ENCODE peak calls at places on chromosomes 3 and 15, in five cellular contexts. K is neural progenitor cell, S is GM12878, F is colonic mucosa, R is uterus. M is an unnamed sample.

GRCh38 chr3:10972359-10972758 is 20.2 kb upstream of the SLC6A1 start:
- DNase-seq in K (no peak), S (no peak), F (no peak), R (no peak), M (no peak)

GRCh38 chr3:136731274-136731884 is 20.8 kb downstream of the STAG1 start:
- DNase-seq in K (no peak), S (no peak), F (no peak), R (no peak), M (no peak)

GRCh38 chr3:190073264-190073663 is 47.4 kb downstream of the P3H2 start:
- DNase-seq in K (no peak), S (no peak), F (no peak), R (no peak), M (no peak)

GRCh38 chr15:28260722-28261121 is 61.3 kb downstream of the HERC2 start:
- DNase-seq in K (peak), S (no peak), F (no peak), R (no peak), M (no peak)

GRCh38 chr3:53166781-53167291 is 5.8 kb downstream of the PRKCD start:
- DNase-seq in K (no peak), S (no peak), F (no peak), R (peak), M (no peak)

GRCh38 chr15:38867556-38867955 is 302.9 kb upstream of the RASGRP1 start:
- DNase-seq in K (no peak), S (no peak), F (no peak), R (no peak), M (no peak)

GRCh38 chr3:88061749-88062148 is 2.7 kb downstream of the ZNF654 start:
- DNase-seq in K (no peak), S (no peak), F (no peak), R (no peak), M (no peak)

GRCh38 chr3:106227068-106227467 is 358.3 kb upstream of the CBLB start:
- DNase-seq in K (no peak), S (no peak), F (no peak), R (no peak), M (no peak)

GRCh38 chr3:127822836-127823589 is 698 bp upstream of the MGLL start:
- DNase-seq in K (peak), S (no peak), F (peak), R (no peak), M (no peak)

GRCh38 chr3:79326642-79327041 is 441.2 kb downstream of the ROBO1 start:
- DNase-seq in K (no peak), S (no peak), F (no peak), R (no peak), M (no peak)

GRCh38 chr3:163935411-163935810 is 1142.9 kb downstream of the SI start:
- DNase-seq in K (no peak), S (no peak), F (no peak), R (no peak), M (no peak)

GRCh38 chr3:74538669-74539068 is 75.8 kb downstream of the CNTN3 start:
- DNase-seq in K (no peak), S (no peak), F (no peak), R (no peak), M (no peak)

GRCh38 chr3:183500981-183501704 is 54.4 kb downstream of the KLHL6 start:
- DNase-seq in K (no peak), S (no peak), F (no peak), R (no peak), M (no peak)

GRCh38 chr3:170603770-170604510 is 18.1 kb upstream of the SLC7A14 start:
- DNase-seq in K (no peak), S (no peak), F (no peak), R (no peak), M (no peak)

GRCh38 chr15:76206325-76206976 is 104.8 kb downstream of the ETFA start:
- DNase-seq in K (no peak), S (no peak), F (peak), R (peak), M (no peak)

GRCh38 chr3:45553469-45553974 is 41.0 kb upstream of the LIMD1 start:
- DNase-seq in K (no peak), S (no peak), F (peak), R (peak), M (no peak)

GRCh38 chr3:157618075-157618760 is 115.0 kb upstream of the VEPH1 start:
- DNase-seq in K (peak), S (peak), F (no peak), R (no peak), M (no peak)

GRCh38 chr3:65402597-65402996 is 636.1 kb downstream of the MAGI1 start:
- DNase-seq in K (no peak), S (no peak), F (no peak), R (no peak), M (no peak)

GRCh38 chr15:60605879-60606304 is 127.0 kb upstream of the ICE2 start:
- DNase-seq in K (no peak), S (no peak), F (no peak), R (no peak), M (no peak)

GRCh38 chr3:110711130-110711832 is 360.3 kb upstream of the NECTIN3 start:
- DNase-seq in K (no peak), S (no peak), F (no peak), R (no peak), M (no peak)

GRCh38 chr15:67462802-67463201 is 58.1 kb upstream of the C15orf61 start:
- DNase-seq in K (no peak), S (no peak), F (no peak), R (no peak), M (no peak)

GRCh38 chr15:23569513-23569912 is 4.0 kb downstream of the MKRN3 start:
- DNase-seq in K (no peak), S (no peak), F (no peak), R (no peak), M (no peak)

GRCh38 chr3:186198442-186198841 is 89.6 kb upstream of the ETV5 start:
- DNase-seq in K (no peak), S (no peak), F (no peak), R (no peak), M (no peak)

GRCh38 chr15:37788330-37788729 is 146.1 kb upstream of the TMCO5A start:
- DNase-seq in K (no peak), S (no peak), F (no peak), R (no peak), M (no peak)

GRCh38 chr3:160084998-160085397 is 96.4 kb downstream of the IL12A start:
- DNase-seq in K (no peak), S (no peak), F (no peak), R (no peak), M (no peak)

GRCh38 chr15:29682361-29682760 is 139.9 kb downstream of the TJP1 start:
- DNase-seq in K (no peak), S (no peak), F (no peak), R (no peak), M (no peak)

GRCh38 chr15:85411992-85412538 is 31.7 kb downstream of the AKAP13 start:
- DNase-seq in K (no peak), S (no peak), F (no peak), R (no peak), M (no peak)

GRCh38 chr3:82354181-82354696 is 592.8 kb upstream of the GBE1 start:
- DNase-seq in K (no peak), S (no peak), F (no peak), R (no peak), M (no peak)

GRCh38 chr15:78035861-78036476 is 41.5 kb downstream of the TBC1D2B start:
- DNase-seq in K (no peak), S (no peak), F (peak), R (no peak), M (no peak)

GRCh38 chr3:10192953-10193691 is 28.4 kb downstream of the IRAK2 start:
- DNase-seq in K (peak), S (peak), F (peak), R (peak), M (peak)

GRCh38 chr3:58236527-58237237 is 910 bp upstream of the ABHD6 start:
- DNase-seq in K (peak), S (no peak), F (peak), R (no peak), M (no peak)

GRCh38 chr15:50808728-50809127 is 43.2 kb upstream of the SPPL2A start:
- DNase-seq in K (no peak), S (no peak), F (no peak), R (no peak), M (no peak)

GRCh38 chr15:92112180-92112579 is 258.7 kb downstream of the SLCO3A1 start:
- DNase-seq in K (no peak), S (no peak), F (no peak), R (no peak), M (no peak)

GRCh38 chr3:126782554-126782953 is 78.5 kb downstream of the CHCHD6 start:
- DNase-seq in K (no peak), S (no peak), F (peak), R (no peak), M (no peak)

GRCh38 chr15:85759391-85759790 is 35.3 kb downstream of the KLHL25 start:
- DNase-seq in K (no peak), S (no peak), F (no peak), R (no peak), M (no peak)

GRCh38 chr3:4078903-4079302 is 224.3 kb upstream of the SETMAR start:
- DNase-seq in K (no peak), S (no peak), F (no peak), R (no peak), M (no peak)

GRCh38 chr15:83960192-83960829 is 275.3 kb upstream of the GOLGA6L4 start:
- DNase-seq in K (no peak), S (no peak), F (no peak), R (no peak), M (no peak)

DNA sequence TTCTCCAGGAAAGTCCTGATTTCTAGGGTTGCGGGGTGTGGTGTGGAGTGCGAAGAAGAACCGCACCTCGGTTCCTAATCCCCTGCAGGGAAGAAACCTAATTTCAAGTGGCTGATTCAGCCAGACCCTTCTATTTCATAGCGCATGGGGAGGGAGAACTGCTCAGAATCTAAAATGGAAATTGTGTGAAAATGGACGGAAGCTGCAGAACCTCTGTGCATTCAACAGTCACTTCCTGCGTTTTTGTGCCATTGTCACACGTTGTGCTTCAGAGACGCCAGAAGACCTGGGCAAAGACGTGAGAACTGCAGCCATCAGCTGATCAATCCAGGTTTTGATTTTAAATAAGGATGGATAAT is 1.2 kb downstream of the SIDT1 start:
- DNase-seq in K (no peak), S (no peak), F (no peak), R (no peak), M (no peak)
- H3K27ac ChIP-seq in K (no peak), S (peak), F (peak), R (peak), M (no peak)

GRCh38 chr3:188946837-188947236 is 224.9 kb upstream of the TPRG1 start:
- DNase-seq in K (no peak), S (no peak), F (no peak), R (peak), M (no peak)
- H3K27ac ChIP-seq in K (no peak), S (no peak), F (peak), R (peak), M (peak)

DNA sequence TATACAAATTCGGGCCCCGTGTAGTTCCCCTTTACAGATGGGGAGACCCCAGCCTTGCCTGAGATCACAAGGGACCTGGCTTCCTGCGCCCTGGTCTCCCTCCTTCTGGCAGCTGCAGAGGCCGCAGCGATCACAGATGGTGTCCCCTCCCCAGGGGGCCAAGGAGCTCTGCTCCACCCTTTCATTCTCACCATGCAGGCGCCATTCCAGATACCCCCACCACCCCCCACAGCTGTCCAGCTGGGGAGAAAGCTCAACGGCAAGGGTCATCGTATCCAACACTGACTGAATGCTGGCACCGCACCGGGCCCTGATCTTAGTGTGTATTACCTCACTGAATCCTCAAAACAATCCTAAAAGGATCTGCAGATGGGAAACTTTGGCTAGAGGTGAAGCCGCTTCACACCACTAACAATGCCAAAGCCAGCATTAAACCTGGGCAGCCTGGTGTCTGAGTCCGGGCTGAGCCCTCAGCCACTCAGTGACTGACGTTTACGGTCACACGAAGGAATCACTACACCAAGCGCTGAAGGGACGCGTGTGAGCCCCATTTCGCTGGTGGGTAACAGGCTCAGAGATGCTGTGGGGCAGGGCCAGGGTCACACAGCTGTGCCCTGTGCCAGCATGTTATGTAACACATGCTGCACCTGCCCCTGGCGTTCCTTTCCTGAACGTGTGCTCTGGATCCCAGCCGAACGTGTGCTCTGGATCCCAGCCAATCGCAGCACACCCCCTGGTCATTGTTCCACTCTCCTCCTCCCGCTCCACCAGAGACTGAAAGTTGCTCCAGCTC is 51.9 kb downstream of the IQSEC1 start:
- DNase-seq in K (no peak), S (no peak), F (no peak), R (no peak), M (no peak)
- H3K27ac ChIP-seq in K (no peak), S (peak), F (no peak), R (no peak), M (no peak)

GRCh38 chr3:149234671-149235245 is 13.1 kb upstream of the CP start:
- DNase-seq in K (no peak), S (no peak), F (no peak), R (no peak), M (no peak)

GRCh38 chr3:149231876-149232275 is 10.2 kb upstream of the CP start:
- DNase-seq in K (no peak), S (no peak), F (no peak), R (no peak), M (no peak)

GRCh38 chr3:149239357-149239936 is 17.8 kb upstream of the CP start:
- DNase-seq in K (no peak), S (no peak), F (no peak), R (no peak), M (no peak)

GRCh38 chr3:149233323-149233722 is 11.7 kb upstream of the CP start:
- DNase-seq in K (no peak), S (no peak), F (no peak), R (no peak), M (no peak)

DNA sequence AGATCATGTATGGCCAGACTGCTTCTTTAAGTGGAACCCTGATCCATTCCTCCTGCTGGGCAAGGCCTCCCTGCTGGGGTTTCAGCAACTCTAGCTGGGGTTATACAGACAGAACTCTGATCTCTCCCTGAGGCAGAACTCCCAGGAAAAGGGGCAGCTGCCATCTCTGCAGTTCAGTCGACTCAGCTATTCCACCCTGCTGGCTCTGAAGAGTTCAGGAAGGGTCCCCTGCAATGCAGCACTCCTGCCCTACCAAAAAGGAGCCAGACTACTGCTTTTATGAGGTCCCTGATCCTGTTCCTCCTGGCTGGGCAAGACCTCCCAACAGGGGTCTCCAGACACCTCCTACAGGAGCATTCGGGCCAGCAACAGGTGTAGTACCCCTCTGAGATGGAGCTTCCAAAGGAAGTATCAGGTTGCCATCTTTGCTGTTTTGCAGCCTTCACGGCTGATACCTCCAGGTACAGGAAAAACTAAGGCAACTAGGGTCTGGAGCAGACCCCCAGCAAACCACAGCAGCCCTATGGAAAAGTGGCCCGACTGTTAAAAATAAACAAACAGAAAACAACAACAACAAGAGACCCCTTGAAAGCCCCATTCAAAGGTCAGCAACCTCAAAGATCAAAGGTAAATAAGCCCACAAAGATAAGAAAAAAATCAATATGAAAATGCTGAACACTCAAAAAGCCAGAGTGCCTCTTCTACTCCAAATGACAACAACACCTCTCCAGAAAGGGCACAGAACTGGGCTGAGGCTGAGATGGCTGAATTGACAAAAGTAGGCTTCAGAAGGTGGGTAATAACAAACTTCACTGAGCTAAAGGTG is 14.2 kb upstream of the CP start:
- DNase-seq in K (no peak), S (no peak), F (no peak), R (no peak), M (no peak)
- H3K27ac ChIP-seq in K (no peak), S (no peak), F (no peak), R (no peak), M (no peak)

DNA sequence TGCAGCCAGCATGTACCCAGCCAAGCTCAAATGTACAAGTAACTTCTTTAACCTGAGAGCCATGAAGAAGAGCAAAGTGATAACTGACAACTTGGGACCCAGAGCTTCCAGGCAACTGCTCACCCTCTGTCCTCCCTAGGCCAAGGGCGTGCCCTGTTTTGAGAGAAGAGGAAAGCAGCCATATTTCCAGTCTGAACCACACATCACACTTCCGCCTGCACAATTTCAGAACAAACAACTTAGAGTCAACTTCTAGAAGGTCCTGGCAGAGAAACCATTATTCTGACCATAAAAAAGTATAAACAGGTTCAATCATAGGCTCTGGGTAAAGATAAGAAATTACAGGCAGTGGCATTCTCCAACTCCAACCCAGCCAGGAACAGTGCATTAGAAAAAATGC is 50.1 kb downstream of the ITGB5 start:
- DNase-seq in K (no peak), S (no peak), F (peak), R (no peak), M (no peak)
- H3K27ac ChIP-seq in K (no peak), S (no peak), F (peak), R (peak), M (peak)

GRCh38 chr3:129304141-129304540 is 25.5 kb downstream of the HMCES start:
- DNase-seq in K (no peak), S (no peak), F (no peak), R (no peak), M (no peak)
- H3K27ac ChIP-seq in K (peak), S (no peak), F (no peak), R (peak), M (peak)

GRCh38 chr3:99236576-99236975 is 335.1 kb upstream of the DCBLD2 start:
- DNase-seq in K (no peak), S (no peak), F (no peak), R (no peak), M (no peak)

GRCh38 chr3:99242271-99242670 is 340.8 kb upstream of the DCBLD2 start:
- DNase-seq in K (no peak), S (no peak), F (no peak), R (no peak), M (no peak)

GRCh38 chr3:99246010-99246654 is 344.6 kb upstream of the DCBLD2 start:
- DNase-seq in K (no peak), S (no peak), F (no peak), R (no peak), M (no peak)

DNA sequence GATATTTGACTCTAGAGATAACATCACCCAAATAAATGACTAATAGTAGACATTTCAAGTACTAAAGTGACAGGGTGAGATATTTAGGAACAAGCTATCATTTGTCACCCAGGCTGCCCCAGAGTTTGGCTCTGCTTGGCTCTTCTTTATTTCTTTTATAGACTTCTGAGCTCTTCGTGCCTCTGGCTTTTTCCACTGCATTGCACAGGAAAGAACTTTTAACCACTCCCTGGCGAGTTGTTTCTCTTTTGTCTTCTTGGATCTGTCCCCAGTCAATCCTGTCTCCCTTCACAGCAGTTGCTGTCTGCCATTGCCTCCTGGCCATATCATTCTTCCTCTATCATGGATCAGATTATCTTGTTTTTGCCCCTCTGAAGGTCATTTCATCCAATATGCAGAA is 339.2 kb upstream of the DCBLD2 start:
- DNase-seq in K (peak), S (no peak), F (no peak), R (no peak), M (no peak)
- H3K27ac ChIP-seq in K (no peak), S (no peak), F (no peak), R (no peak), M (peak)

GRCh38 chr3:197428961-197429360 is 126.8 kb downstream of the BDH1 start:
- DNase-seq in K (no peak), S (no peak), F (no peak), R (no peak), M (no peak)
- H3K27ac ChIP-seq in K (no peak), S (no peak), F (peak), R (peak), M (no peak)